ENCODE peak calls at places on chromosomes 2 and 18, in ten cellular contexts. Q is globus pallidus; W is astrocyte; B is fibroblast of the aortic adventitia; H is brain microvascular endothelial cell; M is activated naive CD4-positive, alpha-beta T cell; A is stimulated activated CD8-positive, alpha-beta memory T cell treated with anti-CD3 and anti-CD28 coated beads, Interleukin-15, amount 100 ng/mL, for 24 hours; V is uterus; O is HEK293T; T is MCF 10A. N is an unnamed sample.

GRCh38 chr2:73268831-73269685 is 15.2 kb downstream of the FBXO41 start:
- DNase-seq in Q (no peak), W (no peak), B (no peak), H (no peak), M (no peak), A (no peak), V (no peak), O (peak), T (no peak), N (no peak)

GRCh38 chr2:230130668-230131364 is 62.1 kb upstream of the SLC16A14 start:
- DNase-seq in Q (no peak), W (peak), B (peak), H (peak), M (no peak), A (no peak), V (peak), O (no peak), T (peak), N (no peak)

GRCh38 chr2:186868344-186868743 is 19.4 kb upstream of the ZSWIM2 start:
- DNase-seq in Q (no peak), W (peak), B (peak), H (no peak), M (no peak), A (no peak), V (no peak), O (no peak), T (no peak), N (no peak)

GRCh38 chr2:2850218-2850850 is 519.3 kb upstream of the MYT1L start:
- DNase-seq in Q (no peak), W (no peak), B (no peak), H (no peak), M (no peak), A (no peak), V (no peak), O (no peak), T (no peak), N (no peak)

GRCh38 chr18:22542400-22542835 is 124.7 kb upstream of the CTAGE1 start:
- DNase-seq in Q (no peak), W (peak), B (peak), H (peak), M (no peak), A (no peak), V (no peak), O (no peak), T (peak), N (no peak)

GRCh38 chr2:100186126-100186525 is 43.7 kb upstream of the AFF3 start:
- DNase-seq in Q (no peak), W (no peak), B (no peak), H (no peak), M (no peak), A (no peak), V (no peak), O (no peak), T (no peak), N (no peak)

GRCh38 chr2:168935810-168936581 is 34.9 kb downstream of the G6PC2 start:
- DNase-seq in Q (no peak), W (peak), B (no peak), H (peak), M (no peak), A (no peak), V (no peak), O (no peak), T (peak), N (no peak)

GRCh38 chr18:45839415-45840395 is 14.2 kb downstream of the SIGLEC15 start:
- DNase-seq in Q (no peak), W (peak), B (peak), H (peak), M (no peak), A (no peak), V (no peak), O (peak), T (peak), N (peak)

GRCh38 chr2:99380376-99381010 is 43.3 kb downstream of the EIF5B start:
- DNase-seq in Q (no peak), W (peak), B (no peak), H (no peak), M (no peak), A (no peak), V (no peak), O (no peak), T (no peak), N (peak)

GRCh38 chr2:101967826-101968498 is 23.8 kb upstream of the IL1R2 start:
- DNase-seq in Q (peak), W (peak), B (peak), H (no peak), M (no peak), A (no peak), V (peak), O (no peak), T (peak), N (no peak)